ENCODE peak calls at places on chromosomes 2 and 18, in ten cellular contexts. Z is H7, V is NCI-H82, P is T-helper 1 cell, J is NCI-H524, E is HS-5, F is anterior cingulate cortex, M is SW480, S is astrocyte, R is hepatocyte. D is an unnamed sample.

GRCh38 chr2:95337829-95338228 is 40.7 kb downstream of the KCNIP3 start:
- DNase-seq in S (no peak), J (no peak), E (no peak), V (no peak), R (no peak), Z (no peak), F (no peak), M (no peak), P (no peak), D (no peak)

GRCh38 chr2:102514061-102514785 is 41.2 kb downstream of the SLC9A4 start:
- DNase-seq in V (no peak), S (peak; percentile 91), Z (no peak), P (no peak), J (no peak), E (peak; percentile 89), F (no peak), R (peak; percentile 80), M (peak; percentile 72), D (no peak)

GRCh38 chr18:12278765-12279682 is 24.9 kb downstream of the CIDEA start:
- DNase-seq in R (peak; percentile 83), S (peak; percentile 96), V (no peak), E (no peak), M (no peak), P (no peak), Z (peak; percentile 91), F (peak; percentile 49), J (no peak), D (peak; percentile 93)

GRCh38 chr18:50817898-50818250 is 1.9 kb downstream of the MRO start:
- DNase-seq in Z (no peak), V (no peak), M (no peak), P (no peak), E (no peak), S (peak; percentile 30), R (no peak), J (no peak), F (no peak), D (no peak)

GRCh38 chr2:241943961-241944575 is 74.5 kb downstream of the RTP5 start:
- DNase-seq in P (no peak), M (no peak), Z (no peak), J (no peak), V (no peak), S (no peak), R (no peak), F (no peak), E (no peak), D (no peak)

GRCh38 chr2:74226648-74227213 is 28.3 kb downstream of the MTHFD2 start:
- DNase-seq in E (no peak), F (no peak), Z (peak; percentile 52), R (no peak), V (peak; percentile 75), J (peak; percentile 4), M (peak; percentile 35), S (no peak), P (no peak), D (no peak)

GRCh38 chr18:76149284-76149683 is 345.8 kb downstream of the ZNF516 start:
- DNase-seq in F (no peak), Z (no peak), M (no peak), P (no peak), S (no peak), J (no peak), V (no peak), R (no peak), E (no peak), D (no peak)

GRCh38 chr2:149611100-149611820 is 23.7 kb upstream of the MMADHC start:
- DNase-seq in E (no peak), F (no peak), M (no peak), J (peak; percentile 87), V (no peak), R (peak; percentile 14), S (no peak), Z (no peak), P (no peak), D (no peak)

GRCh38 chr2:122032264-122032645 is 276.8 kb downstream of the TSN start:
- DNase-seq in Z (no peak), M (no peak), R (no peak), S (no peak), F (no peak), J (no peak), V (no peak), P (no peak), E (no peak), D (no peak)

GRCh38 chr2:118970396-118971135 is 28.6 kb downstream of the MARCO start:
- DNase-seq in S (no peak), M (no peak), F (no peak), Z (peak; percentile 25), V (no peak), P (no peak), R (no peak), E (no peak), J (no peak), D (no peak)

GRCh38 chr2:216490061-216490460 is 8.6 kb upstream of the RPL37A start:
- DNase-seq in S (peak; percentile 74), P (no peak), Z (no peak), J (no peak), M (no peak), E (peak; percentile 69), V (no peak), F (no peak), R (no peak), D (no peak)

GRCh38 chr2:37635359-37636208 is 35.9 kb downstream of the CDC42EP3 start:
- DNase-seq in M (no peak), S (peak; percentile 67), F (no peak), P (peak; percentile 43), J (no peak), Z (no peak), R (peak; percentile 30), V (no peak), E (no peak), D (no peak)

GRCh38 chr2:215754546-215754945 is 258.8 kb downstream of the MREG start:
- DNase-seq in S (no peak), F (no peak), P (no peak), M (no peak), R (no peak), Z (no peak), V (no peak), E (no peak), J (no peak), D (no peak)

GRCh38 chr2:143489135-143489534 is 359.9 kb downstream of the ARHGAP15 start:
- DNase-seq in F (no peak), Z (no peak), M (no peak), R (no peak), V (no peak), J (no peak), E (peak; percentile 82), P (no peak), S (peak; percentile 94), D (no peak)

GRCh38 chr2:47767880-47768609 is 14.9 kb upstream of the MSH6 start:
- DNase-seq in R (peak; percentile 77), V (peak; percentile 78), Z (peak; percentile 90), S (no peak), M (peak; percentile 48), P (peak; percentile 60), F (peak; percentile 75), E (peak; percentile 5), J (peak; percentile 19), D (peak; percentile 72)

GRCh38 chr18:10851824-10852225 is 297.5 kb downstream of the PIEZO2 start:
- DNase-seq in F (no peak), V (peak; percentile 59), Z (peak; percentile 31), P (no peak), S (peak; percentile 31), R (peak; percentile 79), E (peak; percentile 4), J (peak; percentile 22), M (peak; percentile 49), D (no peak)

GRCh38 chr2:7752291-7752690 is 835.1 kb downstream of the RNF144A start:
- DNase-seq in R (no peak), P (no peak), E (no peak), V (no peak), S (no peak), M (no peak), Z (no peak), J (no peak), F (no peak), D (no peak)

GRCh38 chr2:95377216-95377530 is 25.3 kb upstream of the FAHD2A start:
- DNase-seq in Z (peak; percentile 35), V (no peak), E (no peak), R (no peak), S (no peak), F (no peak), J (no peak), P (no peak), M (no peak), D (no peak)

GRCh38 chr2:170714156-170715061 is 728 bp upstream of the SP5 start:
- DNase-seq in F (no peak), V (peak; percentile 31), S (no peak), Z (peak; percentile 73), E (no peak), P (no peak), J (no peak), R (peak; percentile 74), M (peak; percentile 58), D (no peak)